ENCODE peak calls at places on chromosomes 12 and 14, in seven cellular contexts. One of them, this sample, is unnamed. For H3K4me1, the result is how much of the 10 kb centered on the place peaks cover.

GRCh38 chr12:78483767-78484315 is 380.7 kb upstream of the SYT1 start:
- DNase-seq in fibroblast of lung: no peak
- DNase-seq in cardiac muscle cell: no peak
- DNase-seq in tibial artery: no peak
- DNase-seq in thoracic aorta: no peak
- DNase-seq in neural progenitor cell: no peak
- DNase-seq in prostate gland: no peak
- DNase-seq in this sample: no peak

GRCh38 chr14:102541771-102542170 is 32.2 kb upstream of the ANKRD9 start:
- DNase-seq in tibial artery: no peak
- DNase-seq in neural progenitor cell: peak
- DNase-seq in prostate gland: no peak
- DNase-seq in thoracic aorta: no peak
- DNase-seq in fibroblast of lung: no peak
- DNase-seq in cardiac muscle cell: no peak
- DNase-seq in this sample: no peak

GRCh38 chr14:63174760-63175191 is 29.5 kb upstream of the RHOJ start:
- DNase-seq in thoracic aorta: no peak
- DNase-seq in prostate gland: peak
- DNase-seq in cardiac muscle cell: peak
- DNase-seq in tibial artery: no peak
- DNase-seq in neural progenitor cell: peak
- DNase-seq in fibroblast of lung: peak
- DNase-seq in this sample: peak

GRCh38 chr14:102873546-102874061 is 48.9 kb upstream of the AMN start:
- DNase-seq in prostate gland: no peak
- DNase-seq in fibroblast of lung: no peak
- DNase-seq in tibial artery: no peak
- DNase-seq in cardiac muscle cell: no peak
- DNase-seq in neural progenitor cell: no peak
- DNase-seq in thoracic aorta: no peak
- DNase-seq in this sample: no peak

GRCh38 chr12:77064891-77065360 is 443 bp downstream of the E2F7 start:
- DNase-seq in cardiac muscle cell: no peak
- DNase-seq in tibial artery: peak
- DNase-seq in prostate gland: no peak
- DNase-seq in fibroblast of lung: no peak
- DNase-seq in thoracic aorta: no peak
- DNase-seq in neural progenitor cell: peak
- DNase-seq in this sample: peak

GRCh38 chr14:80385340-80385739 is 174.0 kb upstream of the DIO2 start:
- DNase-seq in cardiac muscle cell: no peak
- DNase-seq in prostate gland: no peak
- DNase-seq in thoracic aorta: no peak
- DNase-seq in tibial artery: no peak
- DNase-seq in neural progenitor cell: peak
- DNase-seq in fibroblast of lung: no peak
- DNase-seq in this sample: no peak

GRCh38 chr12:81992461-81992860 is 233.3 kb upstream of the PPFIA2 start:
- DNase-seq in prostate gland: no peak
- DNase-seq in tibial artery: no peak
- DNase-seq in fibroblast of lung: no peak
- DNase-seq in neural progenitor cell: peak
- DNase-seq in cardiac muscle cell: peak
- DNase-seq in thoracic aorta: no peak
- DNase-seq in this sample: peak

GRCh38 chr12:75979181-75979580 is 52.4 kb downstream of the PHLDA1 start:
- DNase-seq in cardiac muscle cell: no peak
- DNase-seq in neural progenitor cell: no peak
- DNase-seq in thoracic aorta: no peak
- DNase-seq in tibial artery: no peak
- DNase-seq in fibroblast of lung: no peak
- DNase-seq in prostate gland: no peak
- DNase-seq in this sample: no peak

GRCh38 chr14:74491952-74492351 is 1.2 kb downstream of the NPC2 start:
- DNase-seq in tibial artery: no peak
- DNase-seq in prostate gland: no peak
- DNase-seq in cardiac muscle cell: peak
- DNase-seq in fibroblast of lung: peak
- DNase-seq in thoracic aorta: no peak
- DNase-seq in neural progenitor cell: peak
- DNase-seq in this sample: peak

GRCh38 chr12:6167327-6168280 is 32.6 kb upstream of the CD9 start:
- DNase-seq in thoracic aorta: peak
- DNase-seq in tibial artery: peak
- DNase-seq in fibroblast of lung: peak
- DNase-seq in cardiac muscle cell: peak
- DNase-seq in neural progenitor cell: no peak
- DNase-seq in prostate gland: no peak
- DNase-seq in this sample: no peak
- H3K4me3 ChIP-seq in thoracic aorta: peak
- H3K4me3 ChIP-seq in tibial artery: no peak
- H3K4me3 ChIP-seq in fibroblast of lung: no peak
- H3K4me3 ChIP-seq in cardiac muscle cell: no peak
- H3K4me3 ChIP-seq in neural progenitor cell: no peak
- H3K4me3 ChIP-seq in prostate gland: no peak
- H3K4me3 ChIP-seq in this sample: no peak

GRCh38 chr14:67551940-67552339 is 18.9 kb downstream of the PLEKHH1 start:
- DNase-seq in thoracic aorta: no peak
- DNase-seq in neural progenitor cell: no peak
- DNase-seq in cardiac muscle cell: no peak
- DNase-seq in fibroblast of lung: no peak
- DNase-seq in tibial artery: no peak
- DNase-seq in prostate gland: no peak
- DNase-seq in this sample: no peak

GRCh38 chr14:67553547-67553946 is 20.5 kb downstream of the PLEKHH1 start:
- DNase-seq in thoracic aorta: no peak
- DNase-seq in tibial artery: no peak
- DNase-seq in neural progenitor cell: no peak
- DNase-seq in prostate gland: no peak
- DNase-seq in cardiac muscle cell: no peak
- DNase-seq in fibroblast of lung: no peak
- DNase-seq in this sample: no peak

GRCh38 chr14:67554341-67554740 is 21.3 kb downstream of the PLEKHH1 start:
- DNase-seq in cardiac muscle cell: no peak
- DNase-seq in tibial artery: no peak
- DNase-seq in thoracic aorta: no peak
- DNase-seq in prostate gland: no peak
- DNase-seq in fibroblast of lung: no peak
- DNase-seq in neural progenitor cell: no peak
- DNase-seq in this sample: no peak

GRCh38 chr14:67547224-67547780 is 14.2 kb downstream of the PLEKHH1 start:
- DNase-seq in neural progenitor cell: no peak
- DNase-seq in thoracic aorta: no peak
- DNase-seq in tibial artery: no peak
- DNase-seq in fibroblast of lung: no peak
- DNase-seq in cardiac muscle cell: no peak
- DNase-seq in prostate gland: peak
- DNase-seq in this sample: no peak

GRCh38 chr14:67551123-67551522 is 18.0 kb downstream of the PLEKHH1 start:
- DNase-seq in tibial artery: no peak
- DNase-seq in prostate gland: peak
- DNase-seq in fibroblast of lung: no peak
- DNase-seq in neural progenitor cell: no peak
- DNase-seq in thoracic aorta: no peak
- DNase-seq in cardiac muscle cell: no peak
- DNase-seq in this sample: no peak
- H3K4me1 ChIP-seq in tibial artery: under half
- H3K4me1 ChIP-seq in prostate gland: under half
- H3K4me1 ChIP-seq in fibroblast of lung: under half
- H3K4me1 ChIP-seq in neural progenitor cell: under half
- H3K4me1 ChIP-seq in thoracic aorta: under half
- H3K4me1 ChIP-seq in cardiac muscle cell: under half
- H3K4me1 ChIP-seq in this sample: under half

GRCh38 chr12:99067171-99067785 is 422.2 kb downstream of the APAF1 start:
- DNase-seq in thoracic aorta: no peak
- DNase-seq in cardiac muscle cell: no peak
- DNase-seq in neural progenitor cell: no peak
- DNase-seq in prostate gland: no peak
- DNase-seq in tibial artery: no peak
- DNase-seq in fibroblast of lung: no peak
- DNase-seq in this sample: no peak

GRCh38 chr12:99066726-99067125 is 421.6 kb downstream of the APAF1 start:
- DNase-seq in neural progenitor cell: no peak
- DNase-seq in prostate gland: no peak
- DNase-seq in thoracic aorta: no peak
- DNase-seq in cardiac muscle cell: no peak
- DNase-seq in fibroblast of lung: no peak
- DNase-seq in tibial artery: no peak
- DNase-seq in this sample: no peak

GRCh38 chr12:99069371-99069770 is 424.3 kb downstream of the APAF1 start:
- DNase-seq in fibroblast of lung: no peak
- DNase-seq in prostate gland: no peak
- DNase-seq in tibial artery: no peak
- DNase-seq in thoracic aorta: no peak
- DNase-seq in neural progenitor cell: no peak
- DNase-seq in cardiac muscle cell: no peak
- DNase-seq in this sample: no peak
- H3K4me3 ChIP-seq in fibroblast of lung: no peak
- H3K4me3 ChIP-seq in prostate gland: no peak
- H3K4me3 ChIP-seq in tibial artery: no peak
- H3K4me3 ChIP-seq in thoracic aorta: no peak
- H3K4me3 ChIP-seq in neural progenitor cell: no peak
- H3K4me3 ChIP-seq in cardiac muscle cell: no peak
- H3K4me3 ChIP-seq in this sample: no peak

GRCh38 chr14:100079606-100080005 is 14.4 kb downstream of the EVL start:
- DNase-seq in thoracic aorta: no peak
- DNase-seq in fibroblast of lung: no peak
- DNase-seq in neural progenitor cell: no peak
- DNase-seq in cardiac muscle cell: no peak
- DNase-seq in tibial artery: no peak
- DNase-seq in prostate gland: no peak
- DNase-seq in this sample: no peak

GRCh38 chr14:100078216-100078780 is 13.1 kb downstream of the EVL start:
- DNase-seq in thoracic aorta: no peak
- DNase-seq in tibial artery: no peak
- DNase-seq in cardiac muscle cell: no peak
- DNase-seq in neural progenitor cell: peak
- DNase-seq in fibroblast of lung: no peak
- DNase-seq in prostate gland: no peak
- DNase-seq in this sample: no peak

GRCh38 chr14:100078997-100079561 is 13.9 kb downstream of the EVL start:
- DNase-seq in thoracic aorta: no peak
- DNase-seq in fibroblast of lung: peak
- DNase-seq in prostate gland: no peak
- DNase-seq in cardiac muscle cell: peak
- DNase-seq in tibial artery: no peak
- DNase-seq in neural progenitor cell: peak
- DNase-seq in this sample: no peak

GRCh38 chr14:100081997-100082625 is 16.9 kb downstream of the EVL start:
- DNase-seq in fibroblast of lung: no peak
- DNase-seq in cardiac muscle cell: no peak
- DNase-seq in neural progenitor cell: no peak
- DNase-seq in thoracic aorta: no peak
- DNase-seq in tibial artery: no peak
- DNase-seq in prostate gland: no peak
- DNase-seq in this sample: no peak

DNA sequence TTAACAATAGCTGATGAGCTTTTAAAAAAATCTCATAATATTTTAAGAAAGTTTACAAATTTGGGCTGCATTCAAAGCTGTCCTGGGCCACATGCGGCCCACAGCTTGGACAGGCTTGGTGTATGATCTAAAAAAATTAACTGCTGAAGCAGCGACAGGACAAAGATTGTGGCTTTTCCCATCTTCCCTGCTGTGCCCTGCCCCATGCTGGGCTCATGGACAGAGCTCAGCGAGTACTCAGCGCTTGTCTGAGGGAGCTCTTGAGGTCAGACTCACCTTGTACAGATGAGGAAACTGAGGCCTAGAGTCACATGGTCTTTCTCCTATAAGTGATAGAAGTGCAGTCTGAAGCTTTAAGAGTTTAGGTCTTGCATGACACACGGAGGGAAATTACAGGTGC is 15.0 kb downstream of the EVL start:
- DNase-seq in tibial artery: no peak
- DNase-seq in prostate gland: no peak
- DNase-seq in neural progenitor cell: no peak
- DNase-seq in cardiac muscle cell: no peak
- DNase-seq in thoracic aorta: no peak
- DNase-seq in fibroblast of lung: no peak
- DNase-seq in this sample: no peak
- H3K4me1 ChIP-seq in tibial artery: under half
- H3K4me1 ChIP-seq in prostate gland: under half
- H3K4me1 ChIP-seq in neural progenitor cell: under half
- H3K4me1 ChIP-seq in cardiac muscle cell: under half
- H3K4me1 ChIP-seq in thoracic aorta: under half
- H3K4me1 ChIP-seq in fibroblast of lung: under half
- H3K4me1 ChIP-seq in this sample: under half

This sample was measured in HAP-1.